ENCODE peak calls at places on chromosomes 13 and 19, in ten cellular contexts. One of them, this sample, is unnamed.
A peak's percentile ranks its signal among the peaks of the same experiment; 100 is the strongest.

GRCh38 chr13:106238690-106239089 is 296.8 kb downstream of the EFNB2 start:
- DNase-seq in fibroblast of villous mesenchyme: no peak
- DNase-seq in heart right ventricle: no peak
- DNase-seq in H1: no peak
- DNase-seq in brain microvascular endothelial cell: no peak
- DNase-seq in lower leg skin: no peak
- DNase-seq in neural progenitor cell: no peak
- DNase-seq in thoracic aorta: no peak
- DNase-seq in epithelial cell of esophagus: no peak
- DNase-seq in A673: no peak
- DNase-seq in this sample: no peak

GRCh38 chr13:41648314-41648935 is 191.1 kb downstream of the RGCC start:
- DNase-seq in fibroblast of villous mesenchyme: peak; percentile 53
- DNase-seq in heart right ventricle: no peak
- DNase-seq in H1: no peak
- DNase-seq in brain microvascular endothelial cell: no peak
- DNase-seq in lower leg skin: no peak
- DNase-seq in neural progenitor cell: no peak
- DNase-seq in thoracic aorta: no peak
- DNase-seq in epithelial cell of esophagus: peak; percentile 57
- DNase-seq in A673: no peak
- DNase-seq in this sample: no peak

GRCh38 chr19:48678201-48678600 is 5.4 kb upstream of the NTN5 start:
- DNase-seq in fibroblast of villous mesenchyme: no peak
- DNase-seq in heart right ventricle: no peak
- DNase-seq in H1: no peak
- DNase-seq in brain microvascular endothelial cell: no peak
- DNase-seq in lower leg skin: no peak
- DNase-seq in neural progenitor cell: no peak
- DNase-seq in thoracic aorta: no peak
- DNase-seq in epithelial cell of esophagus: peak; percentile 23
- DNase-seq in A673: no peak
- DNase-seq in this sample: no peak

GRCh38 chr19:3580156-3580955 is 4.9 kb upstream of the GIPC3 start:
- DNase-seq in fibroblast of villous mesenchyme: peak; percentile 94
- DNase-seq in heart right ventricle: no peak
- DNase-seq in H1: no peak
- DNase-seq in brain microvascular endothelial cell: peak; percentile 94
- DNase-seq in lower leg skin: no peak
- DNase-seq in neural progenitor cell: no peak
- DNase-seq in thoracic aorta: no peak
- DNase-seq in epithelial cell of esophagus: peak; percentile 20
- DNase-seq in A673: no peak
- DNase-seq in this sample: no peak

GRCh38 chr13:66835040-66835628 is 395.0 kb downstream of the PCDH9 start:
- DNase-seq in fibroblast of villous mesenchyme: peak; percentile 14
- DNase-seq in heart right ventricle: peak; percentile 77
- DNase-seq in H1: no peak
- DNase-seq in brain microvascular endothelial cell: peak; percentile 39
- DNase-seq in lower leg skin: peak; percentile 85
- DNase-seq in neural progenitor cell: peak; percentile 79
- DNase-seq in thoracic aorta: no peak
- DNase-seq in epithelial cell of esophagus: no peak
- DNase-seq in A673: peak; percentile 66
- DNase-seq in this sample: no peak

GRCh38 chr13:51317262-51317661 is 22.2 kb upstream of the SERPINE3 start:
- DNase-seq in fibroblast of villous mesenchyme: no peak
- DNase-seq in heart right ventricle: no peak
- DNase-seq in H1: no peak
- DNase-seq in brain microvascular endothelial cell: peak; percentile 56
- DNase-seq in lower leg skin: no peak
- DNase-seq in neural progenitor cell: no peak
- DNase-seq in thoracic aorta: no peak
- DNase-seq in epithelial cell of esophagus: no peak
- DNase-seq in A673: no peak
- DNase-seq in this sample: no peak

GRCh38 chr13:91211548-91211947 is 135.9 kb upstream of the MIR17HG start:
- DNase-seq in fibroblast of villous mesenchyme: no peak
- DNase-seq in heart right ventricle: no peak
- DNase-seq in H1: no peak
- DNase-seq in brain microvascular endothelial cell: no peak
- DNase-seq in lower leg skin: no peak
- DNase-seq in neural progenitor cell: no peak
- DNase-seq in thoracic aorta: no peak
- DNase-seq in epithelial cell of esophagus: no peak
- DNase-seq in A673: no peak
- DNase-seq in this sample: no peak

GRCh38 chr13:99741979-99742378 is 229.6 kb downstream of the ZIC5 start:
- DNase-seq in fibroblast of villous mesenchyme: no peak
- DNase-seq in heart right ventricle: no peak
- DNase-seq in H1: peak; percentile 36
- DNase-seq in brain microvascular endothelial cell: no peak
- DNase-seq in lower leg skin: no peak
- DNase-seq in neural progenitor cell: no peak
- DNase-seq in thoracic aorta: no peak
- DNase-seq in epithelial cell of esophagus: no peak
- DNase-seq in A673: no peak
- DNase-seq in this sample: no peak

GRCh38 chr13:50357586-50358118 is 342.4 kb downstream of the KCNRG start:
- DNase-seq in fibroblast of villous mesenchyme: peak; percentile 63
- DNase-seq in heart right ventricle: no peak
- DNase-seq in H1: no peak
- DNase-seq in brain microvascular endothelial cell: peak; percentile 83
- DNase-seq in lower leg skin: no peak
- DNase-seq in neural progenitor cell: no peak
- DNase-seq in thoracic aorta: no peak
- DNase-seq in epithelial cell of esophagus: peak; percentile 96
- DNase-seq in A673: no peak
- DNase-seq in this sample: no peak

GRCh38 chr19:35556846-35557538 is 6.5 kb downstream of the ATP4A start:
- DNase-seq in fibroblast of villous mesenchyme: no peak
- DNase-seq in heart right ventricle: no peak
- DNase-seq in H1: no peak
- DNase-seq in brain microvascular endothelial cell: no peak
- DNase-seq in lower leg skin: no peak
- DNase-seq in neural progenitor cell: no peak
- DNase-seq in thoracic aorta: no peak
- DNase-seq in epithelial cell of esophagus: no peak
- DNase-seq in A673: no peak
- DNase-seq in this sample: no peak

GRCh38 chr13:102847272-102848234 is 1.7 kb downstream of the ERCC5 start:
- DNase-seq in fibroblast of villous mesenchyme: peak; percentile 60
- DNase-seq in heart right ventricle: no peak
- DNase-seq in H1: no peak
- DNase-seq in brain microvascular endothelial cell: peak; percentile 11
- DNase-seq in lower leg skin: no peak
- DNase-seq in neural progenitor cell: peak; percentile 46
- DNase-seq in thoracic aorta: no peak
- DNase-seq in epithelial cell of esophagus: peak; percentile 51
- DNase-seq in A673: peak; percentile 61
- DNase-seq in this sample: peak; percentile 36
- TF ChIP-seq CTCF in fibroblast of villous mesenchyme: peak; percentile 74
- TF ChIP-seq CTCF in heart right ventricle: peak; percentile 85
- TF ChIP-seq CTCF in H1: peak; percentile 53
- TF ChIP-seq CTCF in brain microvascular endothelial cell: peak; percentile 70
- TF ChIP-seq CTCF in lower leg skin: no peak
- TF ChIP-seq CTCF in neural progenitor cell: peak; percentile 81
- TF ChIP-seq CTCF in thoracic aorta: peak; percentile 43
- TF ChIP-seq CTCF in epithelial cell of esophagus: peak; percentile 73
- TF ChIP-seq CTCF in A673: peak; percentile 83
- TF ChIP-seq CTCF in this sample: peak; percentile 87

DNA sequence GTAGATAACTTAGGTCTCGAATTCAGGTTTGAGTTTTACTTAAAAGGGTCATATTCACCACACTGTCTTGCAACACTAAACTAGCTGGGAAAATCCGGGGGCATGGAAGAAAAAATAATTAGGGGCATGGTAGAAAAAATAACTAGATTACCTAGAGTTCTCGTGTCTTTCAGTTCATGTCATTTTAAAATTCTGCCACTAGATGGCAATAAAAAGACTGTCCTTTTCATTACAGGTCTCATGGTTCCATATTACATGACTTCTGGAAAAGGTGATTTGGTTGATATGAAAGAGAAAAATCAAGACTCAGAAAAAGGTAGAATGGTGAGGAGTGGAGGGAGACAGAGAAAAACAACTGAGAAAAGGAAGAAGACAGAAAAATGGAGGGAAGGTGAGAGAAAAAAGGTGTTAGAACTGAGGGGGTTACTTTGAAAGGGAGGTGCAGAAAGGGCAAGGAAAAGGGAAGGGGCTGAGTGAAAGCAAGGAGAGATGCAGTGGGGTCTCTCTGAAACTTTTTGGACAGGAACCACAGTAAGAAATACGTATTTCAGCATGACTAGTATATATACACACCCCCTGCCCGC is 299.0 kb downstream of the KLF12 start:
- DNase-seq in fibroblast of villous mesenchyme: peak; percentile 40
- DNase-seq in heart right ventricle: no peak
- DNase-seq in H1: no peak
- DNase-seq in brain microvascular endothelial cell: no peak
- DNase-seq in lower leg skin: no peak
- DNase-seq in neural progenitor cell: peak; percentile 44
- DNase-seq in thoracic aorta: no peak
- DNase-seq in epithelial cell of esophagus: peak; percentile 55
- DNase-seq in A673: peak; percentile 72
- DNase-seq in this sample: no peak
- TF ChIP-seq CTCF in fibroblast of villous mesenchyme: peak; percentile 66
- TF ChIP-seq CTCF in heart right ventricle: peak; percentile 83
- TF ChIP-seq CTCF in H1: peak; percentile 45
- TF ChIP-seq CTCF in brain microvascular endothelial cell: peak; percentile 38
- TF ChIP-seq CTCF in lower leg skin: no peak
- TF ChIP-seq CTCF in neural progenitor cell: peak; percentile 78
- TF ChIP-seq CTCF in thoracic aorta: peak; percentile 76
- TF ChIP-seq CTCF in epithelial cell of esophagus: peak; percentile 49
- TF ChIP-seq CTCF in A673: peak; percentile 73
- TF ChIP-seq CTCF in this sample: peak; percentile 87

DNA sequence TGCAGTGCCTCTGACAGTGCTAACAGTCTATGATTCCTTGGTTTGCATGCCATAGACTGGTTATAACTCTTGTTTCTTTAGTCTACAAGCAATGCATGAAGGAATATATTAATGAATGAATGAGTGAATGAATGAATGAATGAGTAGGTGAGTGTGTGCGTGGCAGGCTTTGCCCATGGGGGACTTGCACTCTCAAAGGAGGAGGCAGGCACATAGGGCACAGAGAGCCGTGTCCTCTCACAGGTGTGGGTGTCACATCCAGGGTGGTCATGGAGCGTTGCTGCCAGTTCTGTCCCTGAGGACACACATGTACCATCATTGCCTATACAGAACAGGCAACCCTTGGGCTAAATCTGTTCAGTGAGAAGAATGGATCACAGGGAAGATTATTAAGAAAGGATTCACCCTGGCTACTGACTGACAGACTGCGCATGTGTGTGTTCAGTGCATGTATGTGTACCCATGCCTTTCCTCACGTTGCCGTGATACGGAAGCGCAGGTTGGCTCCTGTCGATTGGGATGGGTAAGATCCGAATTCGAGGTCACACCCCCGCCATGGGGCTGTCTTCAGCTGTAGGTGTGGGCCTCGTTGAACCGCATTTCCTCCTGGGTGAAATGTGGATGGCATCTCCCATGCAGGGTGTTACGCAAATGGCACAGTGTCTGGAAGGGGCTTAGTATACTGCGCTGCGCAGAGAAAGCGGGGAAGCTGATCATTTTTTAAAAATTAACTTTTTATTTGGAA is 161.4 kb downstream of the STK24 start:
- DNase-seq in fibroblast of villous mesenchyme: no peak
- DNase-seq in heart right ventricle: no peak
- DNase-seq in H1: no peak
- DNase-seq in brain microvascular endothelial cell: no peak
- DNase-seq in lower leg skin: peak; percentile 66
- DNase-seq in neural progenitor cell: no peak
- DNase-seq in thoracic aorta: no peak
- DNase-seq in epithelial cell of esophagus: no peak
- DNase-seq in A673: no peak
- DNase-seq in this sample: no peak
- TF ChIP-seq CTCF in fibroblast of villous mesenchyme: no peak
- TF ChIP-seq CTCF in heart right ventricle: no peak
- TF ChIP-seq CTCF in H1: no peak
- TF ChIP-seq CTCF in brain microvascular endothelial cell: no peak
- TF ChIP-seq CTCF in lower leg skin: no peak
- TF ChIP-seq CTCF in neural progenitor cell: no peak
- TF ChIP-seq CTCF in thoracic aorta: no peak
- TF ChIP-seq CTCF in epithelial cell of esophagus: no peak
- TF ChIP-seq CTCF in A673: no peak
- TF ChIP-seq CTCF in this sample: no peak

GRCh38 chr19:39531834-39532232 is 819 bp downstream of the EID2B start:
- DNase-seq in fibroblast of villous mesenchyme: peak; percentile 5
- DNase-seq in heart right ventricle: no peak
- DNase-seq in H1: no peak
- DNase-seq in brain microvascular endothelial cell: no peak
- DNase-seq in lower leg skin: no peak
- DNase-seq in neural progenitor cell: no peak
- DNase-seq in thoracic aorta: no peak
- DNase-seq in epithelial cell of esophagus: no peak
- DNase-seq in A673: no peak
- DNase-seq in this sample: no peak

GRCh38 chr19:39533003-39533512 is 406 bp upstream of the EID2B start:
- DNase-seq in fibroblast of villous mesenchyme: no peak
- DNase-seq in heart right ventricle: no peak
- DNase-seq in H1: no peak
- DNase-seq in brain microvascular endothelial cell: no peak
- DNase-seq in lower leg skin: no peak
- DNase-seq in neural progenitor cell: no peak
- DNase-seq in thoracic aorta: no peak
- DNase-seq in epithelial cell of esophagus: no peak
- DNase-seq in A673: no peak
- DNase-seq in this sample: no peak

GRCh38 chr19:39533791-39534190 is 1.1 kb upstream of the EID2B start:
- DNase-seq in fibroblast of villous mesenchyme: no peak
- DNase-seq in heart right ventricle: no peak
- DNase-seq in H1: no peak
- DNase-seq in brain microvascular endothelial cell: no peak
- DNase-seq in lower leg skin: no peak
- DNase-seq in neural progenitor cell: no peak
- DNase-seq in thoracic aorta: no peak
- DNase-seq in epithelial cell of esophagus: no peak
- DNase-seq in A673: no peak
- DNase-seq in this sample: no peak

DNA sequence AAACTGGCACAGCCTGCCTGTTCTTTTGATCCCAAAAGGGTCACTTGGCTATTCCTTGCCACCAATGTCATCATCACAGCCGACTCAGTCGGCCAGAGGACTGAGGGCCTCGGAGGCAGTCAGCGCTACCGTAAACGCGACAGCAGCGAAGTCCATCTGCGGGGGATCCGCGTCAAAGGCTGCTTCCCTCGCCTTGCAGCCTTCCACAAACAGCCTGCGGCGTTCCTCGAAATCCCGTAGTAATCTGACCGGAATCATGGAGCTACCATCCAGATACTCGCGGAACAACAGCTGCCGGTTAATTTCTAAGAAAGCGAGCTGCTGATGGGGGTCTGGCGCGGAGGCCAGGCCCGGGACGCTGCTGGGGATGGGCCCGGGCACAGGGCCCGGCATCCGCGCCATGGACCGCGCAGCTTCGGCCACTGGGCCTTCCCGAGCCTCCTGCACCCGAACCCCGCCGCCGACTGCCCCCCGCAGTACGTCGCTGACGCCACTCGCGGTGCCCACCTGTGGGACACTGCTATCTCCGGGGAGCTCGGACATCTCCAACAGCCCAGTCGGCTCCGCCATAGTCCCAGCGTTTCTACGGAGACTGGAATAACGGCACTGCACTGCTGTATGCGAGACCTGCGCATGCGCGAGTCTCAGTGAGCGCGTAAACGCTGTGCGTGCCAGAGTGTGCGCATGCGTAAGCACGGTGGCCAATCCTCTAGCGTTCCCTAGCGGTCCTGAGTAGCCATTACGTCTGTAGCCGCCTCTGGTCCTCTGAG is at the start of gene EID2B:
- DNase-seq in fibroblast of villous mesenchyme: peak; percentile 95
- DNase-seq in heart right ventricle: peak; percentile 97
- DNase-seq in H1: peak; percentile 96
- DNase-seq in brain microvascular endothelial cell: peak; percentile 88
- DNase-seq in lower leg skin: peak; percentile 99
- DNase-seq in neural progenitor cell: peak; percentile 99
- DNase-seq in thoracic aorta: peak; percentile 83
- DNase-seq in epithelial cell of esophagus: peak; percentile 95
- DNase-seq in A673: peak; percentile 97
- DNase-seq in this sample: peak; percentile 95
- TF ChIP-seq CTCF in fibroblast of villous mesenchyme: peak; percentile 96
- TF ChIP-seq CTCF in heart right ventricle: peak; percentile 98
- TF ChIP-seq CTCF in H1: peak; percentile 99
- TF ChIP-seq CTCF in brain microvascular endothelial cell: peak; percentile 99
- TF ChIP-seq CTCF in lower leg skin: peak; percentile 97
- TF ChIP-seq CTCF in neural progenitor cell: peak; percentile 87
- TF ChIP-seq CTCF in thoracic aorta: peak; percentile 98
- TF ChIP-seq CTCF in epithelial cell of esophagus: peak; percentile 98
- TF ChIP-seq CTCF in A673: peak; percentile 94
- TF ChIP-seq CTCF in this sample: peak; percentile 98